ENCODE peak calls at places on chromosomes 4 and X, in ten cellular contexts. One of them, this sample, is unnamed.

GRCh38 chrX:134020910-134021309 is 35.5 kb upstream of the GPC3 start:
- DNase-seq in HepG2: peak; percentile 78
- DNase-seq in MM.1S: no peak
- DNase-seq in foreskin fibroblast: no peak
- DNase-seq in DND-41: no peak
- DNase-seq in Caco-2: peak; percentile 50
- DNase-seq in heart left ventricle: no peak
- DNase-seq in choroid plexus epithelial cell: no peak
- DNase-seq in A549: no peak
- DNase-seq in GM23248: no peak
- DNase-seq in this sample: no peak

GRCh38 chrX:49915352-49916222 is 6.8 kb upstream of the CLCN5 start:
- DNase-seq in MM.1S: peak; percentile 58
- DNase-seq in A549: peak; percentile 39
- DNase-seq in GM23248: peak; percentile 61
- DNase-seq in HepG2: peak; percentile 33
- DNase-seq in Caco-2: peak; percentile 56
- DNase-seq in foreskin fibroblast: peak; percentile 75
- DNase-seq in choroid plexus epithelial cell: peak; percentile 75
- DNase-seq in heart left ventricle: no peak
- DNase-seq in DND-41: peak; percentile 30
- DNase-seq in this sample: no peak

GRCh38 chr4:87416965-87417364 is 5.4 kb upstream of the NUDT9 start:
- DNase-seq in foreskin fibroblast: no peak
- DNase-seq in MM.1S: no peak
- DNase-seq in Caco-2: no peak
- DNase-seq in heart left ventricle: no peak
- DNase-seq in GM23248: no peak
- DNase-seq in HepG2: peak; percentile 66
- DNase-seq in choroid plexus epithelial cell: no peak
- DNase-seq in A549: no peak
- DNase-seq in DND-41: no peak
- DNase-seq in this sample: no peak

GRCh38 chrX:115940888-115941332 is 229.6 kb upstream of the AGTR2 start:
- DNase-seq in choroid plexus epithelial cell: peak; percentile 3
- DNase-seq in HepG2: peak; percentile 83
- DNase-seq in Caco-2: peak; percentile 56
- DNase-seq in foreskin fibroblast: no peak
- DNase-seq in GM23248: peak; percentile 2
- DNase-seq in MM.1S: peak; percentile 84
- DNase-seq in DND-41: no peak
- DNase-seq in heart left ventricle: no peak
- DNase-seq in A549: no peak
- DNase-seq in this sample: peak; percentile 71

GRCh38 chr4:90546114-90546513 is 418.9 kb downstream of the CCSER1 start:
- DNase-seq in DND-41: no peak
- DNase-seq in choroid plexus epithelial cell: no peak
- DNase-seq in foreskin fibroblast: no peak
- DNase-seq in heart left ventricle: no peak
- DNase-seq in Caco-2: no peak
- DNase-seq in A549: no peak
- DNase-seq in HepG2: no peak
- DNase-seq in MM.1S: no peak
- DNase-seq in GM23248: no peak
- DNase-seq in this sample: peak; percentile 27

GRCh38 chrX:80246273-80246672 is 174.0 kb upstream of the TENT5D start:
- DNase-seq in DND-41: no peak
- DNase-seq in GM23248: no peak
- DNase-seq in foreskin fibroblast: no peak
- DNase-seq in Caco-2: no peak
- DNase-seq in choroid plexus epithelial cell: no peak
- DNase-seq in A549: no peak
- DNase-seq in MM.1S: no peak
- DNase-seq in heart left ventricle: no peak
- DNase-seq in HepG2: no peak
- DNase-seq in this sample: no peak

GRCh38 chrX:12080265-12080664 is 58.0 kb upstream of the FRMPD4 start:
- DNase-seq in heart left ventricle: no peak
- DNase-seq in HepG2: peak; percentile 2
- DNase-seq in MM.1S: peak; percentile 25
- DNase-seq in GM23248: peak; percentile 25
- DNase-seq in foreskin fibroblast: peak; percentile 62
- DNase-seq in choroid plexus epithelial cell: peak; percentile 59
- DNase-seq in A549: peak; percentile 6
- DNase-seq in Caco-2: peak; percentile 5
- DNase-seq in DND-41: no peak
- DNase-seq in this sample: no peak

GRCh38 chr4:21507439-21507838 is 441.1 kb downstream of the KCNIP4 start:
- DNase-seq in heart left ventricle: no peak
- DNase-seq in DND-41: no peak
- DNase-seq in A549: no peak
- DNase-seq in HepG2: peak; percentile 6
- DNase-seq in MM.1S: peak; percentile 30
- DNase-seq in GM23248: peak; percentile 40
- DNase-seq in Caco-2: no peak
- DNase-seq in choroid plexus epithelial cell: peak; percentile 63
- DNase-seq in foreskin fibroblast: peak; percentile 21
- DNase-seq in this sample: no peak

GRCh38 chr4:38328963-38329729 is 334.9 kb upstream of the KLF3 start:
- DNase-seq in choroid plexus epithelial cell: no peak
- DNase-seq in foreskin fibroblast: no peak
- DNase-seq in A549: no peak
- DNase-seq in MM.1S: no peak
- DNase-seq in GM23248: no peak
- DNase-seq in HepG2: no peak
- DNase-seq in DND-41: no peak
- DNase-seq in heart left ventricle: no peak
- DNase-seq in Caco-2: no peak
- DNase-seq in this sample: no peak

GRCh38 chr4:183409463-183409862 is 35.0 kb upstream of the CDKN2AIP start:
- DNase-seq in heart left ventricle: no peak
- DNase-seq in MM.1S: no peak
- DNase-seq in GM23248: no peak
- DNase-seq in HepG2: peak; percentile 62
- DNase-seq in choroid plexus epithelial cell: no peak
- DNase-seq in foreskin fibroblast: peak; percentile 14
- DNase-seq in Caco-2: peak; percentile 22
- DNase-seq in DND-41: no peak
- DNase-seq in A549: no peak
- DNase-seq in this sample: no peak

GRCh38 chr4:7649741-7650531 is 215.2 kb upstream of the PSAPL1 start:
- DNase-seq in GM23248: peak; percentile 84
- DNase-seq in A549: no peak
- DNase-seq in HepG2: no peak
- DNase-seq in MM.1S: no peak
- DNase-seq in Caco-2: no peak
- DNase-seq in choroid plexus epithelial cell: peak; percentile 92
- DNase-seq in heart left ventricle: no peak
- DNase-seq in DND-41: no peak
- DNase-seq in foreskin fibroblast: peak; percentile 61
- DNase-seq in this sample: no peak

GRCh38 chr4:121155893-121156292 is 8.2 kb downstream of the TNIP3 start:
- DNase-seq in DND-41: no peak
- DNase-seq in A549: peak; percentile 8
- DNase-seq in HepG2: no peak
- DNase-seq in GM23248: peak; percentile 93
- DNase-seq in heart left ventricle: no peak
- DNase-seq in choroid plexus epithelial cell: peak; percentile 86
- DNase-seq in MM.1S: no peak
- DNase-seq in Caco-2: no peak
- DNase-seq in foreskin fibroblast: peak; percentile 92
- DNase-seq in this sample: no peak

DNA sequence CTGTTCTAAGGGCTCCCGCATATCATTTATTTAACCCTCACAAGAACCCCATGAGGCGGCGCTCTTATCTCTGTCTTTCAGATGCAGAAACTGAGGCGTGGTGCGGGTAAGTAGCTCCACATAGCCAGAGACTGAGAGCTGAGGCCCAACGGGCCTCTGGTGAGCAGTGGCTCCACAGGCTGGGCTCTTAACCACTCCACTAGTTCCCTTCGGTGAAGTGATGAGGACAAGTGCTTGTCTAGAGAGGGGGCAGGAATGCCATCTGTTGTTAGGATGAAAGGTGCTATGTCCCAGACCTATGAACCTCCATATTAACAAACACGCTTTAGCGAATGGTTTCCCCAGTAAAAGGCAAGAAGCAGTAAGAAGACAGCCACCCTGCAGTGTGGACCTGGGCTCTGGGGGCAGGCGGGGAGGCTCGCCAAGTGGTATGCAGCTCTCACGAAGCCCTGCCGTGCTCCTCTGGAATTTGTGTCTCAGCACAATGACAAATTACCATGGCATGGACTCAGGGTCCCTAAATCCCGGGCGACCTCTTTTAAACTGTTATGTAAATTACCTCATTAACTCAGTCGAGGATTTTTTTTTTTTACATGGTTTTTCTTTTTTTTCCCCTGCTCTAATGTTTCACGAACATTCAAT is 20.9 kb upstream of the S100G start:
- DNase-seq in A549: no peak
- DNase-seq in foreskin fibroblast: no peak
- DNase-seq in HepG2: no peak
- DNase-seq in Caco-2: no peak
- DNase-seq in DND-41: no peak
- DNase-seq in heart left ventricle: no peak
- DNase-seq in choroid plexus epithelial cell: peak; percentile 10
- DNase-seq in GM23248: no peak
- DNase-seq in MM.1S: no peak
- DNase-seq in this sample: no peak
- H3K4me3 ChIP-seq in A549: no peak overlapping the region
- H3K4me3 ChIP-seq in foreskin fibroblast: no peak overlapping the region
- H3K4me3 ChIP-seq in HepG2: no peak overlapping the region
- H3K4me3 ChIP-seq in Caco-2: no peak overlapping the region
- H3K4me3 ChIP-seq in DND-41: no peak overlapping the region
- H3K4me3 ChIP-seq in heart left ventricle: no peak overlapping the region
- H3K4me3 ChIP-seq in choroid plexus epithelial cell: no peak overlapping the region
- H3K4me3 ChIP-seq in GM23248: no peak overlapping the region
- H3K4me3 ChIP-seq in MM.1S: no peak overlapping the region
- H3K4me3 ChIP-seq in this sample: no peak overlapping the region

GRCh38 chrX:138709886-138710285 is 1.6 kb downstream of the FGF13 start:
- DNase-seq in heart left ventricle: no peak
- DNase-seq in A549: no peak
- DNase-seq in GM23248: no peak
- DNase-seq in choroid plexus epithelial cell: no peak
- DNase-seq in Caco-2: no peak
- DNase-seq in foreskin fibroblast: no peak
- DNase-seq in DND-41: no peak
- DNase-seq in MM.1S: no peak
- DNase-seq in HepG2: no peak
- DNase-seq in this sample: no peak
- H3K4me3 ChIP-seq in heart left ventricle: no peak overlapping the region
- H3K4me3 ChIP-seq in A549: no peak overlapping the region
- H3K4me3 ChIP-seq in GM23248: no peak overlapping the region
- H3K4me3 ChIP-seq in choroid plexus epithelial cell: no peak overlapping the region
- H3K4me3 ChIP-seq in Caco-2: no peak overlapping the region
- H3K4me3 ChIP-seq in foreskin fibroblast: no peak overlapping the region
- H3K4me3 ChIP-seq in DND-41: no peak overlapping the region
- H3K4me3 ChIP-seq in MM.1S: no peak overlapping the region
- H3K4me3 ChIP-seq in HepG2: no peak overlapping the region
- H3K4me3 ChIP-seq in this sample: no peak overlapping the region

DNA sequence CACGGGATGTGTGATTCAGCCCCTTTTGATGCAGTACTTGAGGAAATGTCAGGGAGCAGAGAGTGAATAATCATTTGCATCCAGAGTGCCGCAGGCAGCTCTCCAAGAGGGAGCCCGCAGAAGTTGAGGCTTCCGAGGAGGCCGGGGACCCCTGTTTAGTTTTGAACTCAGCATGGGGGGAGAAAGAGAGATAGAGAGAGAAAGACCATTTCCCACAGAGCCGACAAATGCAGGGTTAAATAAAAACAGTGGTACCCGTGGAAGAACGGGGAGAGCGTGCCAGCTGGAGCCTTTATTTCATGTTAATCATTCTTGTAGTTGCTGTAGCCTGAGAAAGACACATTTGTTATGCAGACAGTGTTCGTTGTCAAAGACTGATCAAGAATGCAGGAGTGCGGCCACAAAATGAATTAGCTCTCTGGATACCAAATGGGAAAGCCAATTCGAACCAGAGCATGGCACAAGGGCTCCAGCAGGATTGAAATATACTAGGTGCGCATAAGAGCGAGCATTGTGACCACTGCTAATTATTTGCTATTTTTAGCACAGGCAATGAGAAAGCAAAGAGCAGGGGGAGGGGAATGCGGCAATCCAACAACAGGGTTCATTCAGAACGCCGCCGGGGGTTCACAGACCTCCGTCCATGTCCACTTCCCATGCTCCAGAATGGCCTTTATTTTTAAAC is 243.8 kb upstream of the VCX3A start:
- DNase-seq in A549: no peak
- DNase-seq in Caco-2: no peak
- DNase-seq in heart left ventricle: no peak
- DNase-seq in choroid plexus epithelial cell: no peak
- DNase-seq in GM23248: no peak
- DNase-seq in foreskin fibroblast: no peak
- DNase-seq in MM.1S: no peak
- DNase-seq in HepG2: no peak
- DNase-seq in DND-41: no peak
- DNase-seq in this sample: no peak
- H3K4me3 ChIP-seq in A549: no peak overlapping the region
- H3K4me3 ChIP-seq in Caco-2: no peak overlapping the region
- H3K4me3 ChIP-seq in heart left ventricle: no peak overlapping the region
- H3K4me3 ChIP-seq in choroid plexus epithelial cell: no peak overlapping the region
- H3K4me3 ChIP-seq in GM23248: no peak overlapping the region
- H3K4me3 ChIP-seq in foreskin fibroblast: no peak overlapping the region
- H3K4me3 ChIP-seq in MM.1S: no peak overlapping the region
- H3K4me3 ChIP-seq in HepG2: no peak overlapping the region
- H3K4me3 ChIP-seq in DND-41: no peak overlapping the region
- H3K4me3 ChIP-seq in this sample: no peak overlapping the region

DNA sequence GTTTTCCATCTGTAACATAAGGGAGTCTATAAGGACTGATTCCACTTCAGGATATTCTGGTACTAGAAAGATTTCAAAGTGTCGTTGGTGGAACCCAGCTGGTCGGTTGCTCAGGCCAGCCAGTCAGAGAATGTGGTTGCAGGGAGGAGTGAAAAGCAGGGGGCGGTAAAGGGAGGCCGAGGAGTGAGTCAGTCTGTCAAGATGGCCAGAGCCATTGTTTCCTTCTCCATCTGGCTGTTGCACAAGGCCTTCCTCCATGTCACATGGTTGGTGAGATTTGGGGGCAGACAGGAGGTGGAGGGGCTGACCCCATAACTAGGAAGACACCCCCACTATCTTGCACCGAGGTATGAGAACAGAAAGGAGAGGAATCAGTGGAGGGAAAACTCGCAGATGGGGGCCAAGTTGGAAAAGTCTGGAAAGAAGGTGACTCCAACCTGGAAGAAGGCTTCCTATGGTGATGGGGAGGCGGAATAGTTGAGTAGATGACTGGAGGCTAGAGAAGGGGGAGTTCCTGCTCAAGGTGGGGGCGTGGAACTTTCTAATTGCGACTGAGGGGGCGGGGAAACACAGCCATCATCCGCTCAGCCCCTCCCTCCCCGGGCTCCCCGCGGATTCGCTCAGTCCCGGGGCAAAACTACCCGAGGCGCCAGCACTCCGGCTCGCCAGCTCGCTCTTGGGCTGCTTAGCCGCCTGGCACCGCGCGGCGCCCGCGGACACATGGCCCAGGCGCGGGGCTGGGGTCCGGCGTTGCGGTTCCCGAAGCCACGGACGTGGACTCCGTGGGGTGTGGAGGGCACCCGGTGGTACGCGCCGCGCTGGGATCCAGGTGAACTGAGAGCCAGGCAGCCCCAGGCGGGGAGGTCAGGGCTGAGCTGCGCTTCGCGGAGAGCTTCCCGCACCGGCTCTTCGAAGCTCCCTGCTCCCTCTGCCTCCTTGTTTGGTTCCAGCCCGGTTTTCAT is 38.5 kb downstream of the STARD8 start:
- DNase-seq in foreskin fibroblast: peak; percentile 45
- DNase-seq in Caco-2: no peak
- DNase-seq in MM.1S: no peak
- DNase-seq in HepG2: no peak
- DNase-seq in heart left ventricle: peak; percentile 77
- DNase-seq in DND-41: no peak
- DNase-seq in A549: peak; percentile 31
- DNase-seq in GM23248: peak; percentile 67
- DNase-seq in choroid plexus epithelial cell: peak; percentile 65
- DNase-seq in this sample: no peak
- H3K4me3 ChIP-seq in foreskin fibroblast: peak overlapping the region; percentile 40
- H3K4me3 ChIP-seq in Caco-2: no peak overlapping the region
- H3K4me3 ChIP-seq in MM.1S: peak overlapping the region; percentile 36
- H3K4me3 ChIP-seq in HepG2: no peak overlapping the region
- H3K4me3 ChIP-seq in heart left ventricle: peak overlapping the region; percentile 50
- H3K4me3 ChIP-seq in DND-41: no peak overlapping the region
- H3K4me3 ChIP-seq in A549: peak overlapping the region; percentile 41
- H3K4me3 ChIP-seq in GM23248: peak overlapping the region; percentile 63
- H3K4me3 ChIP-seq in choroid plexus epithelial cell: peak overlapping the region; percentile 48
- H3K4me3 ChIP-seq in this sample: no peak overlapping the region